ENCODE peak calls at places on chromosomes 16 and 17, in six cellular contexts. One of them, this sample, is unnamed.
A peak's percentile ranks its signal among the peaks of the same experiment; 100 is the strongest.

GRCh38 chr17:42182927-42183734 is 2.1 kb downstream of the HCRT start:
- DNase-seq in Peyer's patch: no peak
- DNase-seq in ovary: no peak
- DNase-seq in NB4: no peak
- DNase-seq in activated B cell treated with CpG ODN at 0.5 μM for 24 hours: no peak
- DNase-seq in endothelial cell: no peak
- DNase-seq in this sample: no peak

GRCh38 chr16:24610421-24610765 is 71.0 kb downstream of the RBBP6 start:
- DNase-seq in activated B cell treated with CpG ODN at 0.5 μM for 24 hours: no peak
- DNase-seq in endothelial cell: peak; percentile 26
- DNase-seq in Peyer's patch: no peak
- DNase-seq in NB4: peak; percentile 36
- DNase-seq in ovary: peak; percentile 31
- DNase-seq in this sample: no peak

GRCh38 chr16:23903001-23903414 is 67.2 kb downstream of the PRKCB start:
- DNase-seq in ovary: no peak
- DNase-seq in endothelial cell: no peak
- DNase-seq in NB4: peak; percentile 65
- DNase-seq in Peyer's patch: no peak
- DNase-seq in activated B cell treated with CpG ODN at 0.5 μM for 24 hours: no peak
- DNase-seq in this sample: no peak

GRCh38 chr17:6471531-6472465 is 27.5 kb downstream of the PIMREG start:
- DNase-seq in endothelial cell: no peak
- DNase-seq in NB4: peak; percentile 57
- DNase-seq in ovary: peak; percentile 60
- DNase-seq in activated B cell treated with CpG ODN at 0.5 μM for 24 hours: no peak
- DNase-seq in Peyer's patch: no peak
- DNase-seq in this sample: peak; percentile 10

GRCh38 chr17:50532452-50533024 is at the start of gene EPN3:
- DNase-seq in activated B cell treated with CpG ODN at 0.5 μM for 24 hours: no peak
- DNase-seq in NB4: no peak
- DNase-seq in Peyer's patch: no peak
- DNase-seq in endothelial cell: peak; percentile 31
- DNase-seq in ovary: peak; percentile 51
- DNase-seq in this sample: no peak

GRCh38 chr17:11644265-11645212 is 46.3 kb downstream of the DNAH9 start:
- DNase-seq in ovary: peak; percentile 74
- DNase-seq in Peyer's patch: no peak
- DNase-seq in NB4: peak; percentile 74
- DNase-seq in endothelial cell: peak; percentile 3
- DNase-seq in activated B cell treated with CpG ODN at 0.5 μM for 24 hours: no peak
- DNase-seq in this sample: no peak

GRCh38 chr16:52184336-52184735 is 362.6 kb downstream of the TOX3 start:
- DNase-seq in activated B cell treated with CpG ODN at 0.5 μM for 24 hours: no peak
- DNase-seq in ovary: no peak
- DNase-seq in NB4: no peak
- DNase-seq in Peyer's patch: no peak
- DNase-seq in endothelial cell: no peak
- DNase-seq in this sample: no peak

GRCh38 chr16:15396948-15397594 is 1.5 kb downstream of the MPV17L start:
- DNase-seq in NB4: no peak
- DNase-seq in activated B cell treated with CpG ODN at 0.5 μM for 24 hours: no peak
- DNase-seq in ovary: no peak
- DNase-seq in endothelial cell: no peak
- DNase-seq in Peyer's patch: no peak
- DNase-seq in this sample: no peak

GRCh38 chr16:68031951-68032350 is 8.9 kb downstream of the DUS2 start:
- DNase-seq in activated B cell treated with CpG ODN at 0.5 μM for 24 hours: no peak
- DNase-seq in NB4: no peak
- DNase-seq in ovary: no peak
- DNase-seq in Peyer's patch: no peak
- DNase-seq in endothelial cell: no peak
- DNase-seq in this sample: no peak

GRCh38 chr16:57028086-57028485 is 38.7 kb downstream of the NLRC5 start:
- DNase-seq in Peyer's patch: no peak
- DNase-seq in NB4: no peak
- DNase-seq in ovary: no peak
- DNase-seq in activated B cell treated with CpG ODN at 0.5 μM for 24 hours: no peak
- DNase-seq in endothelial cell: no peak
- DNase-seq in this sample: no peak

GRCh38 chr17:36463916-36464764 is 22.3 kb upstream of the ZNHIT3 start:
- DNase-seq in NB4: peak; percentile 83
- DNase-seq in endothelial cell: peak; percentile 86
- DNase-seq in activated B cell treated with CpG ODN at 0.5 μM for 24 hours: peak; percentile 30
- DNase-seq in Peyer's patch: no peak
- DNase-seq in ovary: no peak
- DNase-seq in this sample: no peak

GRCh38 chr17:76452102-76452645 is 778 bp downstream of the UBE2O start:
- DNase-seq in Peyer's patch: no peak
- DNase-seq in NB4: no peak
- DNase-seq in endothelial cell: peak; percentile 47
- DNase-seq in activated B cell treated with CpG ODN at 0.5 μM for 24 hours: no peak
- DNase-seq in ovary: no peak
- DNase-seq in this sample: no peak

GRCh38 chr16:15897834-15898254 is 9.4 kb upstream of the CEP20 start:
- DNase-seq in NB4: peak; percentile 54
- DNase-seq in ovary: no peak
- DNase-seq in Peyer's patch: no peak
- DNase-seq in activated B cell treated with CpG ODN at 0.5 μM for 24 hours: no peak
- DNase-seq in endothelial cell: no peak
- DNase-seq in this sample: no peak

GRCh38 chr16:80274576-80275191 is 266.1 kb upstream of the DYNLRB2 start:
- DNase-seq in activated B cell treated with CpG ODN at 0.5 μM for 24 hours: no peak
- DNase-seq in Peyer's patch: no peak
- DNase-seq in NB4: no peak
- DNase-seq in endothelial cell: no peak
- DNase-seq in ovary: no peak
- DNase-seq in this sample: peak; percentile 24

GRCh38 chr16:30924086-30924714 is 828 bp downstream of the FBXL19 start:
- DNase-seq in NB4: peak; percentile 58
- DNase-seq in activated B cell treated with CpG ODN at 0.5 μM for 24 hours: no peak
- DNase-seq in ovary: peak; percentile 73
- DNase-seq in endothelial cell: peak; percentile 52
- DNase-seq in Peyer's patch: no peak
- DNase-seq in this sample: no peak

GRCh38 chr16:51637744-51638100 is 486.7 kb upstream of the SALL1 start:
- DNase-seq in ovary: no peak
- DNase-seq in NB4: peak; percentile 10
- DNase-seq in activated B cell treated with CpG ODN at 0.5 μM for 24 hours: no peak
- DNase-seq in Peyer's patch: no peak
- DNase-seq in endothelial cell: no peak
- DNase-seq in this sample: no peak

GRCh38 chr16:85600905-85601639 is 12.1 kb upstream of the GSE1 start:
- DNase-seq in endothelial cell: no peak
- DNase-seq in Peyer's patch: no peak
- DNase-seq in ovary: no peak
- DNase-seq in activated B cell treated with CpG ODN at 0.5 μM for 24 hours: no peak
- DNase-seq in NB4: no peak
- DNase-seq in this sample: no peak

GRCh38 chr16:3173892-3174617 is 13.9 kb upstream of the OR1F1 start:
- DNase-seq in activated B cell treated with CpG ODN at 0.5 μM for 24 hours: no peak
- DNase-seq in ovary: no peak
- DNase-seq in NB4: peak; percentile 73
- DNase-seq in endothelial cell: peak; percentile 68
- DNase-seq in Peyer's patch: no peak
- DNase-seq in this sample: no peak

GRCh38 chr17:44977740-44978584 is 9.9 kb upstream of the C1QL1 start:
- DNase-seq in NB4: no peak
- DNase-seq in endothelial cell: no peak
- DNase-seq in ovary: no peak
- DNase-seq in activated B cell treated with CpG ODN at 0.5 μM for 24 hours: no peak
- DNase-seq in Peyer's patch: no peak
- DNase-seq in this sample: no peak
- TF ChIP-seq CTCF in NB4: no peak
- TF ChIP-seq CTCF in endothelial cell: no peak
- TF ChIP-seq CTCF in ovary: no peak
- TF ChIP-seq CTCF in activated B cell treated with CpG ODN at 0.5 μM for 24 hours: no peak
- TF ChIP-seq CTCF in Peyer's patch: no peak
- TF ChIP-seq CTCF in this sample: no peak

DNA sequence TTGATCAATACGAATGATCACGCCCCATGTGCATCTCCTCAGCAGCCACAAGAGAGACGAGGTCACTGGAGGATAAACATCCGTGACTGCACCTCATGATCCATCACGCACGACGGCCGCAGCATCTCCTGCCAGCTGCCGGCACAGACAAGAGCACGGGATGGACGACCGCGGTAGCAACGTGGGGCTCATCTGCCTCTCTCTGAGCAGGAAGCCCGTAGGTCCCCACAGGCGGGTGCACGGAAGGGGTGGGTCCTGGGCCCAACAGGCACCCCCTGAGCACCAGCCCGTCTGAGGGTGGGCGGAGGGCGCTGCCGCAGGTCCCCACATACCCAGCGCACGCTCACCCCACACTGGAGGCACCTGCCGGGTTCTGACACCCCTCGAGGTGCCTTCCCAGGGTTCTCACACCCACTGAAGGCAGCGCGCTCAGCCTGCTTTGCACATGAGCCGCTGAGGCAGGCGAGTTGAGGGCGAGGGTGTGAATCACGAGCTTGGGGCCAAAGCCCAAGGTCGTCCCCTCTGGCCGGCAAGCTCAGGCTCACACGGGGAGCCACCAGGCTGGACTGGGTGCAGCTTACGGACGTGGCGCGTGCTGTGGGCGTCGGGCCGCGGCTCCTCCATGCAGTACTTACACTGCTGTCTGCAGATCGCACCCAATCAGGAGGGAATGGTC is 12.2 kb upstream of the CDH15 start:
- DNase-seq in NB4: no peak
- DNase-seq in activated B cell treated with CpG ODN at 0.5 μM for 24 hours: no peak
- DNase-seq in endothelial cell: no peak
- DNase-seq in ovary: no peak
- DNase-seq in Peyer's patch: no peak
- DNase-seq in this sample: no peak
- TF ChIP-seq CTCF in NB4: no peak
- TF ChIP-seq CTCF in activated B cell treated with CpG ODN at 0.5 μM for 24 hours: no peak
- TF ChIP-seq CTCF in endothelial cell: no peak
- TF ChIP-seq CTCF in ovary: no peak
- TF ChIP-seq CTCF in Peyer's patch: no peak
- TF ChIP-seq CTCF in this sample: no peak

GRCh38 chr16:79257958-79258490 is 342.5 kb downstream of the MAF start:
- DNase-seq in Peyer's patch: no peak
- DNase-seq in endothelial cell: no peak
- DNase-seq in NB4: no peak
- DNase-seq in activated B cell treated with CpG ODN at 0.5 μM for 24 hours: no peak
- DNase-seq in ovary: no peak
- DNase-seq in this sample: no peak

GRCh38 chr16:79261461-79261860 is 339.1 kb downstream of the MAF start:
- DNase-seq in activated B cell treated with CpG ODN at 0.5 μM for 24 hours: no peak
- DNase-seq in endothelial cell: peak; percentile 68
- DNase-seq in NB4: peak; percentile 58
- DNase-seq in Peyer's patch: no peak
- DNase-seq in ovary: no peak
- DNase-seq in this sample: no peak

GRCh38 chr16:79264237-79265104 is 336.1 kb downstream of the MAF start:
- DNase-seq in Peyer's patch: no peak
- DNase-seq in ovary: no peak
- DNase-seq in endothelial cell: no peak
- DNase-seq in NB4: peak; percentile 42
- DNase-seq in activated B cell treated with CpG ODN at 0.5 μM for 24 hours: no peak
- DNase-seq in this sample: no peak

GRCh38 chr16:79265701-79266100 is 334.8 kb downstream of the MAF start:
- DNase-seq in NB4: no peak
- DNase-seq in activated B cell treated with CpG ODN at 0.5 μM for 24 hours: no peak
- DNase-seq in Peyer's patch: no peak
- DNase-seq in ovary: no peak
- DNase-seq in endothelial cell: no peak
- DNase-seq in this sample: no peak

GRCh38 chr16:79261944-79262552 is 338.5 kb downstream of the MAF start:
- DNase-seq in ovary: no peak
- DNase-seq in endothelial cell: no peak
- DNase-seq in NB4: no peak
- DNase-seq in activated B cell treated with CpG ODN at 0.5 μM for 24 hours: no peak
- DNase-seq in Peyer's patch: no peak
- DNase-seq in this sample: no peak
- TF ChIP-seq CTCF in ovary: no peak
- TF ChIP-seq CTCF in endothelial cell: no peak
- TF ChIP-seq CTCF in NB4: no peak
- TF ChIP-seq CTCF in activated B cell treated with CpG ODN at 0.5 μM for 24 hours: no peak
- TF ChIP-seq CTCF in Peyer's patch: no peak
- TF ChIP-seq CTCF in this sample: no peak

GRCh38 chr17:48550313-48551205 is 5.7 kb upstream of the HOXB2 start:
- DNase-seq in NB4: no peak
- DNase-seq in endothelial cell: no peak
- DNase-seq in activated B cell treated with CpG ODN at 0.5 μM for 24 hours: no peak
- DNase-seq in Peyer's patch: no peak
- DNase-seq in ovary: no peak
- DNase-seq in this sample: no peak
- TF ChIP-seq CTCF in NB4: no peak
- TF ChIP-seq CTCF in endothelial cell: peak; percentile 56
- TF ChIP-seq CTCF in activated B cell treated with CpG ODN at 0.5 μM for 24 hours: no peak
- TF ChIP-seq CTCF in Peyer's patch: no peak
- TF ChIP-seq CTCF in ovary: no peak
- TF ChIP-seq CTCF in this sample: no peak

GRCh38 chr16:70251651-70252354 is at the start of gene EXOSC6:
- DNase-seq in ovary: peak; percentile 87
- DNase-seq in endothelial cell: peak; percentile 91
- DNase-seq in Peyer's patch: peak; percentile 85
- DNase-seq in NB4: peak; percentile 98
- DNase-seq in activated B cell treated with CpG ODN at 0.5 μM for 24 hours: peak; percentile 87
- DNase-seq in this sample: peak; percentile 76

GRCh38 chr16:70252355-70252988 is 732 bp upstream of the EXOSC6 start:
- DNase-seq in ovary: no peak
- DNase-seq in NB4: peak; percentile 56
- DNase-seq in Peyer's patch: no peak
- DNase-seq in endothelial cell: peak; percentile 58
- DNase-seq in activated B cell treated with CpG ODN at 0.5 μM for 24 hours: no peak
- DNase-seq in this sample: no peak

GRCh38 chr16:70254965-70255286 is 3.2 kb upstream of the EXOSC6 start:
- DNase-seq in Peyer's patch: no peak
- DNase-seq in NB4: no peak
- DNase-seq in activated B cell treated with CpG ODN at 0.5 μM for 24 hours: no peak
- DNase-seq in endothelial cell: no peak
- DNase-seq in ovary: no peak
- DNase-seq in this sample: no peak

GRCh38 chr16:70254095-70254964 is 2.6 kb upstream of the EXOSC6 start:
- DNase-seq in Peyer's patch: no peak
- DNase-seq in endothelial cell: no peak
- DNase-seq in NB4: no peak
- DNase-seq in ovary: no peak
- DNase-seq in activated B cell treated with CpG ODN at 0.5 μM for 24 hours: no peak
- DNase-seq in this sample: no peak

DNA sequence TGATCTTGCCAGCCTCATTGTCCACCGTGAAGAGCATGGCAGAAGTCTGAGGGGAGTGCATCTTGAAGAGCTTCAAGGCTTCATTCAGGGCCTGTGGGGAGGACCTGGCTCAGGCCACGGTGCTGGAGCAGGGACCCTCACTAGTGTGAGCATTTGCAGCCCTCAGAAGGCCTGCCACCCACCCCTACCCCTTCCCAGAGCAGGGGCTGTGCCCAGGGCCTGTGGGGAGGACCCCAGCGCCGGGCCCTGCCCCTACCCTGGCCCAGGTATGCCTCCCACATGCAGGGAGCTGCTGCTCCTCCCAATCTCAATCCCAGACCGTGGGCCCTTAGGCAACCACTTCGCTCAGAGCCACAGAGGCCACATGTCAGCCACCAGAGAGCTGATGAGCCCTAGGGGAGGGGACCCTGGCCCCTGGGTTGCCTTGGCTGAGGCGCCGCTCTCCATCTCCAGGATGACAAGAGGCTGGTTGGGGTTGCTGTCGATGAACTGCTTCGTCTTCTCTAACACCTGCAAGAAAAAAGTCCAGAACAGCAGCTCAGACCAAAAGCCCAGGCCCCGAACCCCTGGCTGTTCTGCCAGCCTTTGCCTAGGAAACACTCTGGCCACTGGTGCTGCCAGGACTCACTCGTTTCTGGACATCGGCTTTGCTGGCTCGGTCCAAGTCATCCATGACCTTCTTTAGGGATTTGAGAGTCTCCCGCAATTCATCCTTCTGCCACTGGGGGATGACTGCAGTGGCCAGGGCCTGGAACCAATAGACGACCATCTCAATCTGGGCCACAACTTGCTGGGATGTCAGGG is 1.8 kb upstream of the EXOSC6 start:
- DNase-seq in activated B cell treated with CpG ODN at 0.5 μM for 24 hours: no peak
- DNase-seq in NB4: peak; percentile 63
- DNase-seq in Peyer's patch: peak; percentile 34
- DNase-seq in ovary: no peak
- DNase-seq in endothelial cell: peak; percentile 70
- DNase-seq in this sample: no peak
- TF ChIP-seq CTCF in activated B cell treated with CpG ODN at 0.5 μM for 24 hours: no peak
- TF ChIP-seq CTCF in NB4: peak; percentile 78
- TF ChIP-seq CTCF in Peyer's patch: peak; percentile 45
- TF ChIP-seq CTCF in ovary: no peak
- TF ChIP-seq CTCF in endothelial cell: peak; percentile 70
- TF ChIP-seq CTCF in this sample: peak; percentile 49

This sample was measured in AG09319.